ENCODE peak calls at places on chromosomes 11 and 22, in eight cellular contexts. T, X, U, G, B, Y, I and W are unnamed samples.

GRCh38 chr11:18046116-18046777 is at the start of gene TPH1:
- DNase-seq in Y (peak; percentile 4), I (peak; percentile 60), U (no peak), T (peak; percentile 76), X (no peak), B (no peak), G (no peak), W (no peak)

GRCh38 chr22:24822471-24822870 is 16.5 kb downstream of the SGSM1 start:
- DNase-seq in Y (no peak), U (no peak), G (no peak), I (no peak), B (peak; percentile 17), X (no peak), T (no peak), W (no peak)

GRCh38 chr11:47010192-47010591 is 73.6 kb downstream of the CSTPP1 start:
- DNase-seq in G (no peak), X (no peak), Y (no peak), U (no peak), T (no peak), B (no peak), I (no peak), W (no peak)

GRCh38 chr11:28448186-28448585 is 340.0 kb downstream of the METTL15 start:
- DNase-seq in G (no peak), B (no peak), X (no peak), Y (peak; percentile 18), I (peak; percentile 37), T (no peak), U (no peak), W (no peak)

GRCh38 chr11:11618973-11619435 is 2.8 kb downstream of the GALNT18 start:
- DNase-seq in I (no peak), U (no peak), X (no peak), G (no peak), T (no peak), Y (no peak), B (no peak), W (no peak)

GRCh38 chr11:104529213-104529612 is 365.3 kb upstream of the PDGFD start:
- DNase-seq in U (no peak), X (no peak), B (peak; percentile 67), G (no peak), I (peak; percentile 65), Y (no peak), T (no peak), W (no peak)

GRCh38 chr11:64918056-64918455 is 1.0 kb upstream of the ATG2A start:
- DNase-seq in U (no peak), X (no peak), T (no peak), Y (peak; percentile 31), B (no peak), I (peak; percentile 70), G (no peak), W (no peak)

GRCh38 chr11:15027011-15027410 is 46.4 kb upstream of the CALCB start:
- DNase-seq in U (no peak), I (no peak), Y (no peak), G (no peak), X (no peak), B (no peak), T (no peak), W (no peak)

GRCh38 chr11:78170874-78171549 is 17.4 kb downstream of the KCTD21 start:
- DNase-seq in X (no peak), Y (no peak), G (no peak), B (no peak), I (peak; percentile 44), U (no peak), T (no peak), W (no peak)

GRCh38 chr11:67268684-67269268 is 2.5 kb downstream of the GRK2 start:
- DNase-seq in G (no peak), Y (no peak), X (no peak), U (no peak), B (no peak), T (no peak), I (no peak), W (no peak)